ENCODE peak calls at places on chromosomes 6 and 20, in seven cellular contexts. G is GM12892, W is HepG2, X is H1, O is GM12878, J is K562, Y is SK-N-SH. S is an unnamed sample.

GRCh38 chr6:16670183-16670582 is 91.1 kb downstream of the ATXN1 start:
- DNase-seq in J (no peak), G (no peak), Y (no peak), X (no peak), O (no peak), W (no peak), S (no peak)

GRCh38 chr6:142356271-142356938 is 54.6 kb downstream of the ADGRG6 start:
- DNase-seq in G (no peak), Y (no peak), O (no peak), X (no peak), W (no peak), J (no peak), S (no peak)

GRCh38 chr20:23878787-23879186 is 761 bp downstream of the CST5 start:
- DNase-seq in X (no peak), O (no peak), Y (no peak), W (no peak), G (no peak), J (no peak), S (no peak)

GRCh38 chr6:163814494-163815364 is 400.2 kb downstream of the QKI start:
- DNase-seq in X (no peak), J (no peak), G (no peak), O (peak; percentile 34), Y (no peak), W (no peak), S (peak; percentile 28)

GRCh38 chr6:92708270-92708669 is 711.1 kb downstream of the EPHA7 start:
- DNase-seq in J (no peak), G (no peak), X (no peak), W (no peak), O (no peak), Y (no peak), S (no peak)

GRCh38 chr6:24778878-24779277 is 4.1 kb downstream of the GMNN start:
- DNase-seq in J (no peak), Y (no peak), X (no peak), W (no peak), O (no peak), G (no peak), S (no peak)

GRCh38 chr6:46334442-46334841 is 156.8 kb downstream of the RCAN2 start:
- DNase-seq in Y (no peak), W (no peak), J (no peak), O (no peak), G (no peak), X (no peak), S (no peak)

GRCh38 chr6:130537447-130537846 is 171.6 kb downstream of the TMEM200A start:
- DNase-seq in Y (no peak), W (no peak), J (no peak), G (no peak), O (no peak), X (no peak), S (no peak)

DNA sequence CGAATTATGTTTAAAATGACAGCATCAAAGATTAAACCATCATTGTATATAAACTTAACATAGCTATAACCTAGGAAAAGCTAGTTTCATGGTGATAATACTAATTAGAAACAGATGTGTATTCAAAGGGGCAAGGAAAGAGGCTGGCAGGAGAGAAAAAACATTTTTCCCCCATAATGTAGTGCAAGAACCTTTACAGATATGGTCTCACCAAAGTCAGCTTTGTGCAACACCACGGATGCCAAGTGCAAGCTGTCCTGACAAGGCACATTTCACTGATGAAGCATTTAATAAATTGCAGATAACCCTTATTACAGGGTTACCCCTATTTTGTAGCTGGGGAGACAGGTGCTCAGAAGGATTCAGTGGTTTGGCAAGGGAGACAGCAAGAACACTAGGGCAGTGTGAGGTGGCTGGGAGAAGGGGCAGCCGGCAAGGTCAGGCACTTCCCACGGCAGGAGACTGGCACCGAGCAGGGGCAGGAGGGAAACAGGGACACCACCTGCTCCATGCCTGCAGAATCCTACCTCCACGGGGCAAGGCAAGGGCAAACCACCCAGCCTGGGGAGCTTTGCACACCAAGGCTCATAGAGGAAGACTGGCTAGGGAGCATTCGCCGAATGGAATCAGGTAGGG is 6.5 kb downstream of the RPS6KA2 start:
- DNase-seq in Y (peak; percentile 48), W (no peak), G (no peak), J (no peak), O (no peak), X (no peak), S (no peak)
- TF ChIP-seq TAF1 in Y (no peak), W (no peak), G (no peak), J (no peak), O (no peak), X (no peak), S (no peak)

DNA sequence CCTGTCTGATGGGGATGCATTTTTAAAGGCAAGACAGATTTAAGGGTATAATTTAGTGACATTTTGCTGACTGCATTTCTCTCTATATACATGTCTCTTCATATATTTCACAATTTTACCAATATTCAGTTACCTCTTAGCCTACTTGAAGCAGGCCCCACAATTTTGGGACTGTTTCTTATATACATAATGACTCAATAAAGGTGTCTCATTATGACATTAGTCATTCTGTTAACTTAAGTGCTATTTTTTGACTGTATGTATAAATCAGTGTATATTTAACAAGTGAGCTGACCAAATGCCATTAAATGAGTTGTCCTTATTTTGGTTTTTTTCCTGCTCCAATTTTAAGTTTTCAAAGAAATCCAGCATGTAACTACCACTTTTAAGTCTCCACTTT is 313.3 kb downstream of the SOX4 start:
- DNase-seq in G (no peak), W (no peak), Y (no peak), X (no peak), O (no peak), J (no peak), S (no peak)
- TF ChIP-seq TAF1 in G (no peak), W (no peak), Y (no peak), X (no peak), O (no peak), J (no peak), S (no peak)

GRCh38 chr20:47110819-47111218 is 216.2 kb downstream of the EYA2 start:
- DNase-seq in Y (no peak), X (no peak), W (no peak), O (no peak), J (no peak), G (no peak), S (no peak)

GRCh38 chr20:47113362-47114118 is 218.9 kb downstream of the EYA2 start:
- DNase-seq in X (no peak), O (no peak), J (no peak), G (no peak), Y (no peak), W (peak; percentile 16), S (no peak)

GRCh38 chr20:47108994-47109393 is 214.4 kb downstream of the EYA2 start:
- DNase-seq in W (no peak), X (no peak), Y (no peak), O (no peak), J (no peak), G (no peak), S (no peak)

GRCh38 chr20:47115694-47116093 is 221.1 kb downstream of the EYA2 start:
- DNase-seq in G (no peak), O (no peak), W (no peak), J (no peak), X (no peak), Y (no peak), S (no peak)

DNA sequence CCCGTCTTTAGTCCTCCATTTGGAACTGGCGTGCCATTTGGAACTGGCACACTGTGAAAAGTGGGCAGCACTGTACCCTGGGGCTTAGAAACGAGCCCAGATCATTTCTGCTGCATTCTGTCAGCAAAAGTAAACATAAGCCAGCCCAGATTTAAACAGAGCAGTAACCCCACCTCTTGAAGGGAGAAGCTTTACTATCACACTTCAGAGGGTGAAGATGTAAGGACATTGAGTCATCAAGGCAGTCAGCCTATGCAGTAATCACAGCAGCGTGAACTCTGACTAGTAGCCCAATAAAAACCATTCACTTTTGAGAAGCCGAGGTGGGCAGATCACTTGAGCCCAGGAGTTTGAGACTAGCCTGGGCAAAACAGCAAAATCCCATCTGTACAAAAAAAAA is 216.9 kb downstream of the EYA2 start:
- DNase-seq in X (no peak), O (no peak), Y (no peak), G (no peak), W (no peak), J (no peak), S (no peak)
- TF ChIP-seq TAF1 in X (no peak), O (no peak), Y (no peak), G (no peak), W (no peak), J (no peak), S (no peak)

DNA sequence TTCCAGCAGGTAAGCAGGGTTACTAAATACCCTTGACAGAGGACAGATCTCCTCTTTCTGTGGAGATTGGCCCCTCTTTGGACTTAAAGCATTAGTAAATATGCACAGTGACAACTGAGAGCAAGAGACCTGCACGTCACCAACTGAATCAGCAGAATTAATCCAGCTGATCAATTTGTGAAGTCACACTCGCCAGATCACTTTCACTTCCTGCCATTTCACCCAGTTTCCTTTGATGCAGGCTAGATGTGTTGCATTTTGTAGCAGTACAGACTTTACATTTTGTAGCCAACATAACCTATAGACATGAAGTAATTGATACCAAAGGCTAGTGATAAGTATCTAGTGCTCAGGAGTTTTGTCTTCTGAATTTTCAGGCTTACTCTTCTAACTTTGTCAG is 11.9 kb downstream of the SYNE1 start:
- DNase-seq in G (no peak), Y (no peak), W (no peak), O (no peak), X (no peak), J (no peak), S (no peak)
- TF ChIP-seq TAF1 in G (no peak), Y (no peak), W (no peak), O (no peak), X (no peak), J (no peak), S (no peak)

GRCh38 chr20:57208198-57208597 is 58.2 kb downstream of the BMP7 start:
- DNase-seq in Y (no peak), O (no peak), W (no peak), X (no peak), G (no peak), J (no peak), S (no peak)
- TF ChIP-seq TAF1 in Y (no peak), O (no peak), W (no peak), X (no peak), G (no peak), J (no peak), S (no peak)